ENCODE peak calls at places on chromosomes 3 and 15, in seven cellular contexts. K is transverse colon, Z is heart left ventricle, A is H1, V is right lobe of liver, M is suprapubic skin, N is IMR-90. B is an unnamed sample. For H3K4me1, the result is how much of the 10 kb centered on the place peaks cover.

GRCh38 chr3:192514754-192515660 is 212.3 kb downstream of the FGF12 start:
- DNase-seq in K (peak), Z (peak), A (peak), V (peak), M (no peak), N (no peak), B (peak)

GRCh38 chr15:25775317-25775912 is 87.7 kb downstream of the ATP10A start:
- DNase-seq in K (peak), Z (peak), A (no peak), V (no peak), M (no peak), N (peak), B (peak)

GRCh38 chr3:186757686-186758220 is 25.6 kb upstream of the EIF4A2 start:
- DNase-seq in K (no peak), Z (no peak), A (no peak), V (no peak), M (no peak), N (no peak), B (no peak)

GRCh38 chr15:31523027-31523654 is 196.5 kb downstream of the KLF13 start:
- DNase-seq in K (no peak), Z (no peak), A (no peak), V (no peak), M (no peak), N (no peak), B (no peak)

GRCh38 chr3:187186801-187187421 is 10.4 kb upstream of the RTP1 start:
- DNase-seq in K (peak), Z (peak), A (no peak), V (no peak), M (no peak), N (peak), B (peak)

GRCh38 chr3:170233532-170233931 is 11.3 kb downstream of the PRKCI start:
- DNase-seq in K (peak), Z (no peak), A (no peak), V (no peak), M (no peak), N (peak), B (peak)

GRCh38 chr3:144097144-144097543 is 125.5 kb downstream of the DIPK2A start:
- DNase-seq in K (no peak), Z (no peak), A (no peak), V (no peak), M (no peak), N (no peak), B (no peak)

GRCh38 chr3:156483426-156483825 is 71.5 kb downstream of the SSR3 start:
- DNase-seq in K (no peak), Z (no peak), A (no peak), V (no peak), M (no peak), N (peak), B (no peak)

GRCh38 chr3:169660709-169661566 is 2.6 kb downstream of the MECOM start:
- DNase-seq in K (no peak), Z (peak), A (no peak), V (no peak), M (no peak), N (peak), B (peak)

GRCh38 chr15:38455096-38455495 is 1.2 kb downstream of the FAM98B start:
- DNase-seq in K (no peak), Z (no peak), A (no peak), V (no peak), M (no peak), N (peak), B (no peak)

GRCh38 chr3:20324664-20325478 is 138.9 kb upstream of the SGO1 start:
- DNase-seq in K (no peak), Z (no peak), A (no peak), V (no peak), M (no peak), N (no peak), B (no peak)

GRCh38 chr3:5014431-5014830 is 35.2 kb downstream of the BHLHE40 start:
- DNase-seq in K (no peak), Z (no peak), A (no peak), V (no peak), M (no peak), N (no peak), B (no peak)

GRCh38 chr3:5015056-5015455 is 35.8 kb downstream of the BHLHE40 start:
- DNase-seq in K (no peak), Z (no peak), A (no peak), V (no peak), M (no peak), N (no peak), B (no peak)

GRCh38 chr3:5011555-5012256 is 32.5 kb downstream of the BHLHE40 start:
- DNase-seq in K (no peak), Z (no peak), A (no peak), V (peak), M (no peak), N (no peak), B (no peak)

GRCh38 chr3:5012398-5012797 is 33.2 kb downstream of the BHLHE40 start:
- DNase-seq in K (no peak), Z (no peak), A (no peak), V (no peak), M (no peak), N (no peak), B (no peak)

DNA sequence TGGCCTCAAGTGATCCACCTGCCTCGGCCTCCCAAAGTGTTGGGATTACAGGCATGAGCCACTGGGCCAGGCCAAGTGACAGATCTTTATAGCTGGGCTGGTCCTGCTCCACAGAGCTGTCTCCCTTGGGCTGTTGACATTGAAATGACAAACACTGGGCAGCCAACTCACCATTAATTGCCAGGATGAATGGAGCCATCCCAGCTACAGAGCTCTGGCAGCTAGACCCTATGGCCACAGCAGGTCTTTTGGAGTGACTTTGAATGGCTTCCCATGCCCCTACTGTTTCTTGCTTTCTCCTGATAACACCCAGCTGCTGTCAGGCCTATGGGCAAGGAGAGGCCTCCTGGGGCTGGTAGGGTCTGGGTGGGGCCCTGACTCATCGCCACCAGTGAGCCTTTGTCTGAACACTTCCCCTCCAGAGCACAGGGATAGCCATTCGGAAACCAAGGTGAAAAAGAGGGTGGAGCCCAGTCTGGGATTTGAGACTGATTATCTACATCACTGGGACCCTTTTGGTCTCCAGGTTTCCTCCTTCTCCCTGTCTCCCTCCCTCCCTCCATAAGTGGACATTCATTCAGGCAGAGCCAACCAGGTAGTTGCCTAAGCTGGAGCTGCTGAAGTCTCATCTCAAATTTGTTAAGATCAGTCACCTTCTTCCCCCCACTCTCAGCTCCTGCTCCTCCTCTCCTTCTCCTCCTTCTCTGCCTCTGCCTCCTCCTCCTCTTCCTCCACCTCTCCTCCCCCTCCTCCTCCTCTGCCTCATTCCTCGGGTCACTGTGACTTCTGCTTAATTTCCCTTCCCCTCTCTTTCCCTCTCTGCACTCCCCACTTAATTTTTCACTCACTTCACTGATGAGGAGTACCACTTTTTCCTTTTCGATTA is 34.0 kb downstream of the BHLHE40 start:
- DNase-seq in K (peak), Z (peak), A (peak), V (no peak), M (no peak), N (peak), B (peak)
- TF ChIP-seq POLR2A in K (no peak), Z (no peak), A (no peak), V (no peak), M (no peak), N (no peak), B (no peak)

GRCh38 chr3:12832350-12833225 is 8.8 kb downstream of the RPL32 start:
- DNase-seq in K (no peak), Z (no peak), A (no peak), V (no peak), M (no peak), N (no peak), B (no peak)

GRCh38 chr3:12829886-12830784 is 11.2 kb downstream of the RPL32 start:
- DNase-seq in K (no peak), Z (no peak), A (no peak), V (no peak), M (no peak), N (no peak), B (no peak)

GRCh38 chr3:12833226-12834161 is 7.9 kb downstream of the RPL32 start:
- DNase-seq in K (no peak), Z (no peak), A (no peak), V (no peak), M (no peak), N (no peak), B (no peak)

GRCh38 chr3:12830785-12831581 is 10.4 kb downstream of the RPL32 start:
- DNase-seq in K (no peak), Z (no peak), A (no peak), V (no peak), M (no peak), N (no peak), B (no peak)

DNA sequence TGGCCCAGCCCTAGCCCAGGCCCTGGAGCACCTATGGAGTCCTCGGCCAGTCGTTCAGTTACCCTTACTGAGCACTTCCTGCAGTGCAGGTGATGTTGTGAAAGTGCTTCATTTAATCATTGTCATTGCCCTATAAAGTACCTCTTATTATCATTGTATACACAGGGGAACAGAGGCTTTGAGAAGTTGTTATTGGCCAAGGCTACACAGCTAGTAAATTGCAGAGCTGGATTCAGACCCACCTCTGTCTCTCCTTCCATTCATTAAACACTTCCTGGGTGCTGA is 9.8 kb downstream of the RPL32 start:
- DNase-seq in K (no peak), Z (no peak), A (no peak), V (no peak), M (no peak), N (no peak), B (no peak)
- H3K4me3 ChIP-seq in K (no peak), Z (no peak), A (no peak), V (no peak), M (no peak), N (no peak), B (no peak)

DNA sequence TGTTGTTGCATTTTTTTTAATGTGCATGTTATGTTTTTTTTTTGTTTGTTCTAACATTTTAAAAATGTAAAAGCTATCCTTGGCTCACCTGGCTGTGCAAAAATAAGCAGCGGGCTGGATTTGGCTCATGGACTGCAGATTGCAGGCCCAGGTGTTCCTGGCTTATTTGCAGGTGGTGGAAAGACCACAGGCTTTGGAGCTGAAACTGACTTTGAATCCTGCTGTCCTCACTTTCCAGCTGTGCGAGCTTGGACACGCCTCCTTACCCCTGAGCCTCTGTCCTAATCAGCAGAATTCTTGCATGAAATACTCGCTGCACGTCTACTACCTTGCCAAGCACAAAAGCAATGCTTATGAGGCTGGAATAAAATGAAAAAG is 188.7 kb upstream of the TPM1 start:
- DNase-seq in K (no peak), Z (no peak), A (no peak), V (no peak), M (no peak), N (no peak), B (no peak)
- H3K4me1 ChIP-seq in K (under half), Z (under half), A (under half), V (under half), M (under half), N (under half), B (under half)

GRCh38 chr15:75842722-75843617 is at the start of gene UBE2Q2:
- DNase-seq in K (peak), Z (peak), A (no peak), V (peak), M (peak), N (peak), B (peak)

GRCh38 chr15:75844629-75845390 is 1.6 kb downstream of the UBE2Q2 start:
- DNase-seq in K (no peak), Z (no peak), A (no peak), V (no peak), M (no peak), N (no peak), B (no peak)

GRCh38 chr15:75840659-75841058 is 2.6 kb upstream of the UBE2Q2 start:
- DNase-seq in K (no peak), Z (peak), A (no peak), V (no peak), M (no peak), N (peak), B (no peak)

GRCh38 chr15:75849167-75849566 is 5.9 kb downstream of the UBE2Q2 start:
- DNase-seq in K (no peak), Z (no peak), A (no peak), V (no peak), M (no peak), N (no peak), B (no peak)

DNA sequence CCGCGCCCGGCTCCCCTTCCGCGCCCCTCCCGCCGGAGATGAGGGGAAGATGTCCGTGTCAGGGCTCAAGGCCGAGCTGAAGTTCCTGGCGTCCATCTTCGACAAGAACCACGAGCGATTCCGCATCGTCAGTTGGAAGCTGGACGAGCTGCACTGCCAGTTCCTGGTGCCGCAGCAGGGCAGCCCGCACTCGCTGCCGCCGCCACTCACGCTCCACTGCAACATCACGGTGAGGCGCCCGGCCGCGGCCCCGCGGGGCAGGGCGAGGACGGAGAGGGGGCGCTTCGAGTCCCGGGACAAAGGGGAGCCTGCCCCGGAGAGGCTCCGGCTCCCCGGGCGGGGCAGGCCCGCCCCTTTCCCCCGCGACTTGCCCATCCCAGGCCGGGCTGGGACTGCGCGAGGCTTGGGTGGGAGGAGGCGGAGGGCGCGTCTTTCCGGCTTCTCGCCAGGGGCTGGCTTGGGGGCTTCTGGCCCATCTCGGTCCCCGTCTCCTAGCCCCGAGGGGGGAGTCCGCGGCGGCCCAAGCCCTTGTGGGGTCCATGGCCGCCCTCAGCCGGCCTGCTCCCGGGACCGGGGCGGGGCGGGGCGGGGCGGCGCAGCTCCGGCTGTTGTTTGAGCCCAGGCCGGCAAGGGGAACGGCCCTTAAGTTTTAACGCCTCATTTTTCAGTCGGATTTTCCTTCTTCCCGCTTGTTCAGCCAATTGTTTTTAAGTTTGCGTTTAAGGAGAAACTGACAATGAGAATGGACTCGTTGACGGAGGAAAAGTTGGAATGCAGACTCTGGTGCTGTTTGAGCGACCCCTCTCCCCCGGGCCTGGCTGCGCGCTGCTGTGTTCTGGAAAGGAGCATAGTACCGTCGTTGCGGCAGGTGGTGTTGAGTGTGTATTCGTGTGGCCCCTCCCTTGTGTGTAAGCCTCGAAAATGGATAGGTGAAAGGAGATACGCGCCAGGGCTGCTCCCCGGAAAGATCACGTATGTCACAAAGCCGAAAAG is 667 bp downstream of the UBE2Q2 start:
- DNase-seq in K (peak), Z (peak), A (no peak), V (peak), M (peak), N (peak), B (peak)
- TF ChIP-seq POLR2A in K (peak), Z (no peak), A (no peak), V (no peak), M (no peak), N (peak), B (no peak)

GRCh38 chr3:151329368-151329767 is at the start of gene P2RY13:
- DNase-seq in K (no peak), Z (no peak), A (no peak), V (no peak), M (no peak), N (no peak), B (no peak)
- H3K4me3 ChIP-seq in K (peak), Z (peak), A (no peak), V (no peak), M (peak), N (no peak), B (no peak)

GRCh38 chr3:146052046-146052790 is 108.8 kb downstream of the PLOD2 start:
- DNase-seq in K (no peak), Z (no peak), A (no peak), V (no peak), M (no peak), N (no peak), B (no peak)
- H3K4me1 ChIP-seq in K (under half), Z (under half), A (under half), V (under half), M (under half), N (under half), B (under half)

GRCh38 chr15:63048115-63048985 is 5.8 kb downstream of the TPM1 start:
- DNase-seq in K (peak), Z (peak), A (peak), V (peak), M (peak), N (peak), B (peak)
- TF ChIP-seq POLR2A in K (peak), Z (peak), A (peak), V (peak), M (no peak), N (peak), B (no peak)

DNA sequence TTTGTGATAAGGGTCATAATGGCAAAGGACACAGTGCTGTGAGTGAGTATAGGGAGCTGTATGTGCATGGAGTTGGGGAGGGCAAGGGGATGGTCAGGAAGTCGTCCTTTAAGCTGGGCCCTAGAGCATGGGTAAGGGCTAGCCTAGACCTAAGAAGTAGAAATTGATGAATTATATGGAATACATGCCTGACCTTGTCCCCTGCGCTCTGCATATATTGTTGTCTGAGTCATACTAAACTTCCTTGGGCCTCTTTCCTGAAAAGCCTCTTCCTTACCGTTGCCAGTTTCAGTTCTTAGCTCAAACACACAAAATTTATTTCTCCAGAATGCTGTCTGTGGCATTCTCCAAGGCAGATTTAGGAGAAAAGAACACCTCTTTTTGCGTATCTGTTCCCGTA is 4.6 kb downstream of the SNRK start:
- DNase-seq in K (no peak), Z (no peak), A (no peak), V (no peak), M (no peak), N (peak), B (no peak)
- H3K4me3 ChIP-seq in K (no peak), Z (no peak), A (no peak), V (no peak), M (peak), N (no peak), B (no peak)

GRCh38 chr15:61087601-61088000 is 141.5 kb downstream of the RORA start:
- DNase-seq in K (no peak), Z (no peak), A (no peak), V (no peak), M (no peak), N (no peak), B (no peak)
- H3K4me1 ChIP-seq in K (under half), Z (under half), A (under half), V (under half), M (under half), N (under half), B (under half)

DNA sequence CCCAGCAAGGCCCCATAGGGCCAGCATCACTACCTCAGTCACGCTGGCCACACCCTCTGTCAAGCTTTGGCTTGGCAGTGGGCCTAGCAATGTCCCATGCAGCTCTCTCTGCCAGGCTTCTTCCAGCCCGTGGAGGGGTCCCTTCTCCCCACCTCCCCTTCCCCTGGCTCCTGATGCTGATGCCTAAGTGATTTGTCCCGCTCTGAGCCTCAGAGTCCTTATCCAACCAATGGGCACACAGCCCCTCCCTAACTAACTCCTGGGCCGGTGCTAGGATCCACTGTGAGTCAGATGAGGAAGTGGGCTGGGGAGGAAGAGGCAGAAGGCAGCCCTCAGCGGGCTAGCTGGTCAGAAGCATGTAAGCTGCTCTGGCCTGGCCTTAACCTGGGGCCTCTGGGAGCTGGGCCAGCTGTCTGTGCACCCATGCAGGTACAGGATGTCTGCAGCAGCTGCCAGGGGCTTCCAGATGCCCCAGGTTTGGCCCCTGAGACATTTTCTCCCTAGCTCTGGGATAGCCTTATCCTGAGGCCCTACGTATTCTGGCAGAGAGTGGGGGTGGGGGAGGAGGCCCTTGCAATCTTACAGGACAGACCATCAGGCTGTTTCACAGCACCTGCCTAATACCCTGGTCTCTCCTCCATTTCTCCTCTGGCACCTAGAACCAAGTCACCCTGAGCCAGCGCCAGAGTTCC is 740 bp upstream of the ZBTB47 start:
- DNase-seq in K (peak), Z (peak), A (no peak), V (peak), M (peak), N (peak), B (peak)
- TF ChIP-seq POLR2A in K (peak), Z (peak), A (no peak), V (peak), M (no peak), N (peak), B (no peak)

B was measured in stomach.